ENCODE peak calls at places on chromosomes 5 and 9, in eight cellular contexts. L is GM23338, Q is hepatocyte, P is SK-N-SH, T is HCT116, O is PC-3, N is OCI-LY7, F is MM.1S. M is an unnamed sample.

GRCh38 chr9:83544002-83544698 is 5.9 kb upstream of the FRMD3 start:
- DNase-seq in L (peak; percentile 88), Q (peak; percentile 80), P (peak; percentile 56), T (peak; percentile 42), O (peak; percentile 75), N (peak; percentile 53), F (peak; percentile 80), M (peak; percentile 70)

GRCh38 chr5:107917983-107918382 is 247.2 kb upstream of the EFNA5 start:
- DNase-seq in L (no peak), Q (no peak), P (no peak), T (no peak), O (no peak), N (no peak), F (no peak), M (no peak)

GRCh38 chr9:123864291-123864690 is 65.6 kb downstream of the DENND1A start:
- DNase-seq in L (peak; percentile 32), Q (no peak), P (no peak), T (no peak), O (no peak), N (no peak), F (no peak), M (peak; percentile 54)

GRCh38 chr9:129509508-129509907 is 111.4 kb downstream of the C9orf50 start:
- DNase-seq in L (no peak), Q (no peak), P (no peak), T (no peak), O (peak; percentile 64), N (no peak), F (no peak), M (no peak)

GRCh38 chr9:35490910-35491465 is 1.1 kb downstream of the RUSC2 start:
- DNase-seq in L (peak; percentile 3), Q (peak; percentile 34), P (no peak), T (no peak), O (no peak), N (no peak), F (no peak), M (peak; percentile 4)

GRCh38 chr5:56434986-56435385 is 201.9 kb upstream of the ANKRD55 start:
- DNase-seq in L (no peak), Q (no peak), P (peak; percentile 10), T (no peak), O (no peak), N (no peak), F (no peak), M (no peak)

GRCh38 chr5:10479226-10479721 is 37.6 kb downstream of the ROPN1L start:
- DNase-seq in L (no peak), Q (no peak), P (no peak), T (no peak), O (peak; percentile 96), N (no peak), F (no peak), M (no peak)

GRCh38 chr9:76618762-76619161 is 145.5 kb upstream of the PCA3 start:
- DNase-seq in L (no peak), Q (no peak), P (no peak), T (no peak), O (no peak), N (no peak), F (no peak), M (no peak)

GRCh38 chr5:96648598-96648997 is 13.6 kb upstream of the CAST start:
- DNase-seq in L (no peak), Q (no peak), P (no peak), T (no peak), O (peak; percentile 45), N (no peak), F (no peak), M (no peak)

GRCh38 chr5:107218457-107219193 is 452.1 kb downstream of the EFNA5 start:
- DNase-seq in L (no peak), Q (no peak), P (no peak), T (no peak), O (peak; percentile 17), N (no peak), F (no peak), M (no peak)

GRCh38 chr5:157918811-157919742 is 60.1 kb upstream of the CLINT1 start:
- DNase-seq in L (no peak), Q (peak; percentile 45), P (no peak), T (no peak), O (no peak), N (peak; percentile 62), F (no peak), M (no peak)

GRCh38 chr9:114452219-114453169 is 52.8 kb downstream of the WHRN start:
- DNase-seq in L (peak; percentile 32), Q (no peak), P (no peak), T (no peak), O (no peak), N (peak; percentile 76), F (peak; percentile 97), M (no peak)

GRCh38 chr9:131238402-131239021 is 37.8 kb downstream of the FAM78A start:
- DNase-seq in L (no peak), Q (no peak), P (no peak), T (no peak), O (no peak), N (no peak), F (peak; percentile 83), M (peak; percentile 45)

GRCh38 chr5:3182477-3182876 is 413.2 kb upstream of the IRX1 start:
- DNase-seq in L (no peak), Q (no peak), P (no peak), T (no peak), O (no peak), N (no peak), F (no peak), M (no peak)

GRCh38 chr5:1312206-1312605 is 17.3 kb upstream of the TERT start:
- DNase-seq in L (no peak), Q (no peak), P (no peak), T (no peak), O (no peak), N (peak; percentile 46), F (peak; percentile 41), M (no peak)

GRCh38 chr5:83522431-83522830 is 50.9 kb downstream of the VCAN start:
- DNase-seq in L (no peak), Q (no peak), P (no peak), T (no peak), O (no peak), N (no peak), F (no peak), M (no peak)

GRCh38 chr9:32395483-32396216 is 11.2 kb downstream of the ACO1 start:
- DNase-seq in L (peak; percentile 40), Q (no peak), P (peak; percentile 20), T (no peak), O (peak; percentile 56), N (no peak), F (no peak), M (no peak)

DNA sequence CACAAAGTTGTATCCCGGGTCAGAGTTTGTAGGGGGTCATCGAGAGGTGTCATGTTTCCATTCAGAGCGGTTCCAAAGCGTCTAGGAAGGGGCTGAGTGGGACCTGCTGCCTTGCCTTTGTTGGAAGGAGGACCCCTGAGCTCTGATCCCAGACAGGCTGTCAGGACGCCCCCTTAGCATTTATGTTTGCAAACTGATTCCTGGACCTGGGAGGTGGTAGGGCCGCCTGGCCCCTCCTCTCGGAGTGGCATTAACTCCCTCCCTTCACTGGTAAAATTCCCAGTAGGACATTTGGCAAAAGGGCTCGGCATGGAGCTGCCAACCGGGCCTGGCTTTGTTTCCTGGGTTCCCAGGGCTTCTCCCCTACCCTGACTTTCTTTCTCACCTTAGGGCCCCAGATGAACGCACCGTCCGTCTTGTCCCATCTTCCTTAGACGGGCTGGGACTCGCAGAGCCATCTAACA is 2.5 kb downstream of the JADE2 start:
- DNase-seq in L (no peak), Q (no peak), P (no peak), T (no peak), O (no peak), N (no peak), F (no peak), M (no peak)
- H3K79me2 ChIP-seq in L (peaks cover 65% of the 10 kb centered on the region), Q (peaks cover 59% of the 10 kb centered on the region), P (peaks cover 66% of the 10 kb centered on the region), T (peaks cover 40% of the 10 kb centered on the region), O (peaks cover 81% of the 10 kb centered on the region), N (peaks cover 48% of the 10 kb centered on the region), F (peaks cover 55% of the 10 kb centered on the region), M (peaks cover 40% of the 10 kb centered on the region)

DNA sequence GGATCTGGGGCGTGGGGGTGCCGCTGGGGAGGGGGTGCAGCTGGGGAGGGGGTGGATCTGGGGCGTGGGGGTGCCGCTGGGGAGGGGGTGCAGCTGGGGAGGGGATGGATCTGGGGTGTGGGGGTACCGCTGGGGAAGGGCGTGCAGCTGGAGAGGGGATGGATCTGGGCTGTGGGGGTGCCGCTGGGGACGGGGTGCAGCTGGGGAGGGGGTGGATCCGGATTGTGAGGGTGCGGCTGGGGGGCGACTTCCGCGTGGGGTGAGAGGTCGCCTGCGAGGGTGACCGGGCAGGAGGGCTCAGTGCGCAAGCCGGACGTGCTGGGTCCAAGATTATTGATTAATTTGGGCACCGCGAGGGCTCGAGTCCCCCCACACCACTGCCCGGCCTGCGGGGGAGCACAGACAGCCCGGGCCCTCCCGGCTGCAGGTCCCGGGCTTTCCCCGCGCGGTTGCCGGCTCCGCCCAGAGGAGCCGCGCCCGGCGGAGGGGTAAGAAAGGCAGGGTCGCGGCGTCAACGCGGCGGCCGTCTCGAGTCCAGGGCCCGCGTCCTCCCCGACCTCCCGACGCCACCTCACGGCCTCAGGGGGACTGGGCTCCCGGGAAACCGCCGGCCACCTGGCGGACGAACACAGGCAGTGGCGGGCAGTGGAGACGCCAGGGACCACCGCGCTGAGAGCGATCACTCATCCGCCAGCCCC is 572 bp upstream of the MRPL41 start:
- DNase-seq in L (peak; percentile 93), Q (peak; percentile 91), P (peak; percentile 97), T (peak; percentile 52), O (peak; percentile 68), N (no peak), F (no peak), M (peak; percentile 97)
- TF ChIP-seq CTCF in L (no peak), Q (peak; percentile 52), P (peak; percentile 47), T (peak; percentile 23), O (peak; percentile 30), N (peak; percentile 40), F (no peak), M (peak; percentile 61)

GRCh38 chr5:14105717-14106435 is 37.3 kb upstream of the TRIO start:
- DNase-seq in L (no peak), Q (peak; percentile 18), P (no peak), T (peak; percentile 67), O (peak; percentile 99), N (no peak), F (no peak), M (no peak)
- TF ChIP-seq EZH2phosphoT487 in L (no peak), Q (no peak), P (no peak), T (no peak), O (no peak), N (no peak), F (no peak), M (no peak)

DNA sequence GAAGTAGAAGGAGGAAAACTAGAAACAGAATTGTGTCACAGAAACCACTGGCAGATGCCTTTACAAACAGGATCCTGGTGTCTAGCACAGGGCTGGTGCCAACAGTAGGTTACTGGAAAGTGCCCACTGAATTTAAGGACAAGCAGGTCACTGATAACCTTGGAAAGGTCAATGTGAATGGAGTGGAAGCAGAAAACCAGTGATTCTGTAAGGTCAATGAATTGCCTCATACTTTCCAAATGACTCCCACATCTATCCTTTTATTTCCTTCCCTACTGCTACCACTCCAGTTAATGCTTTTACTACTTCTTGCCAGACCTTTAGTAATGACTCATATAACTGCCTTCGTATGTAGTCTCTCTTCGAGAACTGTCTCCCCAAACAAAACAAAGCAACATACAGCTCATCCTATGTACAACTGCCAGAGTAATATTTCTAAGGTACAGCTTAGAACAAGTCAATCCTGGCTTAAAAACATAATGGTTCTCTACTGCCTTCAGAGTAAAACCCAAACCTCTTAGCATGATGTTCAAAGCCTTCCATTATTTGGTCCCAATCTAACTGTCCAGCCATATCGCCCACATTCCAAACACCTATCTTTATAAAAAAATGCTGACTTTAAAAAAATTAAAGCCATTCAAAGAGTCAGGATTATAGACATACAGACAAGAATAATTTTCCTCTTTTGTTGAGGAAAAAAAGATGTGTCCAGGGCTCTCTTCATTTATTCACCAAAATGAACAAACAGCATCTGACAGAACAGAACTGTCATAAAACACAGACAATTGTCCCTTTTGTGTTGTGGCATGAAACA is 52.5 kb downstream of the NR3C1 start:
- DNase-seq in L (no peak), Q (no peak), P (no peak), T (peak; percentile 27), O (peak; percentile 56), N (no peak), F (no peak), M (no peak)
- H3K79me2 ChIP-seq in L (no peaks in the 10 kb centered on the region), Q (peaks cover 85% of the 10 kb centered on the region), P (peaks cover 95% of the 10 kb centered on the region), T (no peaks in the 10 kb centered on the region), O (peaks cover 59% of the 10 kb centered on the region), N (peaks cover 98% of the 10 kb centered on the region), F (peaks cover 99% of the 10 kb centered on the region), M (no peaks in the 10 kb centered on the region)